ENCODE peak calls at places on chromosomes 16 and 17, in eight cellular contexts. N is stimulated activated CD4-positive, alpha-beta T cell treated with anti-CD3 and anti-CD28 coated beads, Interleukin-4, amount 100 ng/mL, for 1 hour; L is ELF-1; D is NCI-H748 treated with DMSO at 0.1 percent for 48 hours; Q is CD4-positive, alpha-beta T cell; R is kidney tubule cell; H is GM23338; K is mesothelial cell of epicardium. F is an unnamed sample.

GRCh38 chr16:4724661-4725270 is 9.3 kb downstream of the ANKS3 start:
- DNase-seq in N (no peak), L (no peak), D (no peak), Q (no peak), R (no peak), H (no peak), K (no peak), F (no peak)

GRCh38 chr17:64277831-64278562 is 14.9 kb upstream of the TEX2 start:
- DNase-seq in N (no peak), L (no peak), D (no peak), Q (no peak), R (no peak), H (no peak), K (no peak), F (no peak)

GRCh38 chr17:16453493-16453851 is 38.1 kb downstream of the TRPV2 start:
- DNase-seq in N (no peak), L (no peak), D (no peak), Q (no peak), R (no peak), H (no peak), K (no peak), F (no peak)

GRCh38 chr16:20271893-20272292 is 55.4 kb downstream of the GP2 start:
- DNase-seq in N (no peak), L (no peak), D (no peak), Q (no peak), R (no peak), H (no peak), K (no peak), F (no peak)

GRCh38 chr17:15651583-15652110 is 32.1 kb upstream of the FBXW10B start:
- DNase-seq in N (peak; percentile 21), L (peak; percentile 92), D (peak; percentile 47), Q (peak; percentile 20), R (peak; percentile 100), H (peak; percentile 67), K (peak; percentile 70), F (no peak)

GRCh38 chr16:68859827-68860226 is 16.5 kb downstream of the TANGO6 start:
- DNase-seq in N (no peak), L (no peak), D (no peak), Q (no peak), R (no peak), H (no peak), K (no peak), F (no peak)

GRCh38 chr16:71348262-71349085 is 10.0 kb upstream of the CALB2 start:
- DNase-seq in N (no peak), L (no peak), D (no peak), Q (no peak), R (no peak), H (no peak), K (no peak), F (no peak)

GRCh38 chr16:88264641-88265285 is 118.0 kb upstream of the ZNF469 start:
- DNase-seq in N (peak; percentile 50), L (peak; percentile 75), D (no peak), Q (peak; percentile 34), R (peak; percentile 98), H (peak; percentile 62), K (peak; percentile 47), F (no peak)

GRCh38 chr16:54080524-54081008 is 206.0 kb downstream of the IRX3 start:
- DNase-seq in N (no peak), L (no peak), D (no peak), Q (no peak), R (peak; percentile 90), H (no peak), K (no peak), F (no peak)

GRCh38 chr16:30958164-30959083 is 870 bp downstream of the SETD1A start:
- DNase-seq in N (no peak), L (peak; percentile 14), D (no peak), Q (no peak), R (peak; percentile 57), H (peak; percentile 75), K (no peak), F (peak; percentile 82)

GRCh38 chr16:57003439-57004386 is 14.4 kb downstream of the NLRC5 start:
- DNase-seq in N (no peak), L (no peak), D (no peak), Q (no peak), R (no peak), H (peak; percentile 25), K (no peak), F (no peak)

GRCh38 chr17:17757391-17757791 is 76.1 kb downstream of the RAI1 start:
- DNase-seq in N (peak; percentile 26), L (no peak), D (peak; percentile 15), Q (no peak), R (no peak), H (no peak), K (no peak), F (no peak)

F was measured in NCI-H1930.